ENCODE peak calls at places on chromosomes 12 and 14, in six cellular contexts. Y is astrocyte of the spinal cord; S is activated T-helper 1 cell treated with Interleukin-2 at 50 U/mL for 16 hours; A is nucleus accumbens; M is mucosa of gallbladder; U is activated CD4-positive, alpha-beta T cell treated with anti-CD3 and anti-CD28 coated beads for 48 hours. T is an unnamed sample.

GRCh38 chr14:34650786-34651584 is 21.0 kb upstream of the SNX6 start:
- DNase-seq in Y (peak; percentile 99), S (no peak), A (no peak), M (no peak), U (no peak), T (no peak)

GRCh38 chr14:70660967-70661871 is 19.5 kb downstream of the TTC9 start:
- DNase-seq in Y (no peak), S (peak; percentile 30), A (no peak), M (peak; percentile 37), U (peak; percentile 59), T (no peak)

GRCh38 chr12:13390921-13391320 is 194.4 kb downstream of the EMP1 start:
- DNase-seq in Y (no peak), S (no peak), A (no peak), M (no peak), U (no peak), T (no peak)

GRCh38 chr14:101198398-101199027 is 295.0 kb upstream of the RTL1 start:
- DNase-seq in Y (no peak), S (no peak), A (no peak), M (no peak), U (no peak), T (no peak)

GRCh38 chr12:11767029-11767724 is 117.7 kb downstream of the ETV6 start:
- DNase-seq in Y (no peak), S (no peak), A (no peak), M (no peak), U (no peak), T (no peak)

GRCh38 chr12:57086951-57087688 is 1.8 kb upstream of the NAB2 start:
- DNase-seq in Y (peak; percentile 92), S (peak; percentile 86), A (peak; percentile 72), M (peak; percentile 89), U (peak; percentile 94), T (peak; percentile 46)

GRCh38 chr12:65823481-65824313 is 586 bp upstream of the HMGA2 start:
- DNase-seq in Y (no peak), S (no peak), A (no peak), M (no peak), U (peak; percentile 30), T (peak; percentile 2)

GRCh38 chr14:91300957-91301356 is 56.5 kb upstream of the GPR68 start:
- DNase-seq in Y (no peak), S (no peak), A (no peak), M (no peak), U (no peak), T (no peak)

GRCh38 chr12:6963016-6963731 is 7.3 kb downstream of the PHB2 start:
- DNase-seq in Y (no peak), S (no peak), A (no peak), M (peak; percentile 86), U (no peak), T (no peak)

T was measured in anterior cingulate cortex.